ENCODE peak calls at places on chromosomes 16 and 17, in ten cellular contexts. N is lower lobe of right lung, B is ascending aorta, H is astrocyte of the spinal cord, W is cardiac muscle cell, M is Caco-2, G is thyroid gland, Y is fibroblast of lung, S is stomach, V is dorsolateral prefrontal cortex. R is an unnamed sample.

GRCh38 chr17:49730078-49730786 is 22.5 kb upstream of the SLC35B1 start:
- DNase-seq in M (no peak), N (peak), H (peak), W (peak), G (peak), S (peak), B (peak), V (peak), Y (peak), R (peak)

GRCh38 chr17:30236807-30237206 is 1.3 kb upstream of the SLC6A4 start:
- DNase-seq in N (peak), B (peak), M (peak), V (peak), Y (peak), H (peak), S (peak), W (peak), G (peak), R (peak)

GRCh38 chr17:77068915-77069314 is 71.9 kb upstream of the SEC14L1 start:
- DNase-seq in N (no peak), S (no peak), Y (no peak), V (no peak), B (no peak), G (no peak), H (no peak), W (no peak), M (no peak), R (no peak)

GRCh38 chr17:78252701-78253635 is 21.5 kb downstream of the TMEM235 start:
- DNase-seq in V (no peak), M (no peak), S (no peak), G (no peak), H (no peak), W (no peak), N (no peak), Y (no peak), B (no peak), R (no peak)

GRCh38 chr16:56192971-56193936 is 2.0 kb downstream of the GNAO1 start:
- DNase-seq in S (no peak), M (no peak), H (no peak), V (peak), W (no peak), B (no peak), G (no peak), Y (no peak), N (no peak), R (no peak)

GRCh38 chr16:13178318-13178717 is 276.9 kb downstream of the SHISA9 start:
- DNase-seq in M (no peak), B (no peak), H (no peak), S (no peak), G (no peak), V (peak), N (no peak), W (no peak), Y (no peak), R (no peak)

GRCh38 chr16:79601092-79601977 is 798 bp upstream of the MAF start:
- DNase-seq in S (peak), N (peak), G (peak), V (no peak), M (peak), W (peak), H (peak), B (peak), Y (peak), R (peak)

GRCh38 chr17:71142333-71142732 is 973.0 kb downstream of the KCNJ2 start:
- DNase-seq in Y (peak), V (no peak), N (no peak), S (no peak), M (no peak), G (no peak), H (no peak), B (no peak), W (no peak), R (no peak)

GRCh38 chr16:29644973-29645698 is 17.9 kb upstream of the SPN start:
- DNase-seq in W (no peak), M (no peak), V (no peak), S (no peak), H (no peak), B (no peak), N (no peak), Y (no peak), G (no peak), R (no peak)

GRCh38 chr16:69483611-69484010 is 59.2 kb downstream of the CYB5B start:
- DNase-seq in Y (no peak), S (no peak), M (peak), G (no peak), W (no peak), N (no peak), H (no peak), V (no peak), B (no peak), R (no peak)

GRCh38 chr17:32461853-32462617 is 17.7 kb downstream of the PSMD11 start:
- DNase-seq in G (peak), H (peak), S (peak), N (no peak), Y (peak), V (no peak), M (peak), B (no peak), W (peak), R (peak)

GRCh38 chr16:87392823-87393679 is 915 bp downstream of the MAP1LC3B start:
- DNase-seq in N (peak), V (peak), S (peak), M (peak), B (peak), Y (peak), W (peak), H (peak), G (peak), R (peak)

GRCh38 chr17:50381260-50381815 is 8.3 kb downstream of the EME1 start:
- DNase-seq in W (no peak), Y (no peak), S (no peak), V (no peak), H (no peak), M (no peak), B (no peak), N (no peak), G (no peak), R (no peak)

GRCh38 chr17:11241611-11242226 is 706 bp downstream of the SHISA6 start:
- DNase-seq in S (peak), H (no peak), B (no peak), N (peak), V (no peak), W (no peak), M (no peak), G (peak), Y (no peak), R (no peak)

GRCh38 chr16:71895679-71896385 is 501 bp downstream of the IST1 start:
- DNase-seq in Y (peak), W (peak), V (no peak), H (peak), G (peak), S (peak), B (no peak), M (peak), N (peak), R (peak)

GRCh38 chr17:8820311-8821010 is 21.3 kb upstream of the MFSD6L start:
- DNase-seq in G (no peak), B (peak), M (no peak), S (no peak), H (no peak), V (no peak), N (no peak), Y (peak), W (no peak), R (no peak)

GRCh38 chr17:58337600-58338453 is 9.2 kb upstream of the TSPOAP1 start:
- DNase-seq in H (peak), N (peak), Y (peak), W (peak), S (peak), M (peak), V (peak), B (peak), G (peak), R (peak)

GRCh38 chr17:39098474-39099090 is 52.9 kb downstream of the PLXDC1 start:
- DNase-seq in W (no peak), V (no peak), N (no peak), G (no peak), H (no peak), B (no peak), Y (no peak), S (no peak), M (no peak), R (no peak)

GRCh38 chr17:33154869-33155455 is 138.1 kb downstream of the ASIC2 start:
- DNase-seq in B (no peak), N (no peak), V (no peak), W (no peak), Y (no peak), H (no peak), M (no peak), S (no peak), G (no peak), R (no peak)

GRCh38 chr17:50918071-50918932 is 52.1 kb upstream of the TOB1 start:
- DNase-seq in S (peak), Y (no peak), W (no peak), N (no peak), V (no peak), M (no peak), G (no peak), H (no peak), B (no peak), R (no peak)

GRCh38 chr16:9372934-9373890 is 281.8 kb downstream of the HAPSTR1 start:
- DNase-seq in Y (no peak), N (no peak), M (no peak), S (no peak), H (no peak), B (no peak), V (peak), G (no peak), W (no peak), R (no peak)

GRCh38 chr16:19410435-19411153 is 7.1 kb upstream of the TMC5 start:
- DNase-seq in W (peak), V (peak), H (no peak), B (no peak), M (peak), S (peak), N (peak), Y (no peak), G (peak), R (no peak)

GRCh38 chr17:28978565-28978964 is 27.2 kb upstream of the PHF12 start:
- DNase-seq in N (no peak), G (no peak), W (no peak), B (no peak), S (no peak), H (no peak), M (no peak), V (no peak), Y (no peak), R (no peak)

GRCh38 chr16:4322121-4323035 is 6.5 kb downstream of the GLIS2 start:
- DNase-seq in N (no peak), V (no peak), M (no peak), B (no peak), H (no peak), G (peak), Y (no peak), W (no peak), S (no peak), R (no peak)

GRCh38 chr17:4101127-4101798 is 41.6 kb downstream of the ZZEF1 start:
- DNase-seq in S (no peak), W (peak), M (no peak), H (peak), N (no peak), Y (peak), G (no peak), V (no peak), B (no peak), R (peak)

GRCh38 chr16:19119564-19119963 is 5.8 kb downstream of the ITPRIPL2 start:
- DNase-seq in G (no peak), M (no peak), Y (peak), H (peak), V (no peak), B (no peak), W (peak), N (no peak), S (no peak), R (peak)

GRCh38 chr16:87581867-87582220 is 20.5 kb upstream of the JPH3 start:
- DNase-seq in N (no peak), B (peak), M (peak), V (no peak), S (peak), Y (peak), H (peak), G (peak), W (peak), R (peak)

GRCh38 chr17:28842282-28843012 is at the start of gene FAM222B:
- DNase-seq in M (peak), B (peak), N (peak), H (peak), V (peak), Y (peak), S (peak), W (peak), G (peak), R (peak)

GRCh38 chr16:4412854-4413253 is 3.5 kb downstream of the CORO7 start:
- DNase-seq in N (no peak), V (no peak), H (no peak), M (no peak), G (no peak), B (no peak), Y (no peak), W (no peak), S (no peak), R (no peak)

GRCh38 chr17:78986048-78986648 is 6.4 kb upstream of the LGALS3BP start:
- DNase-seq in Y (peak), N (no peak), H (peak), V (no peak), G (no peak), M (no peak), B (no peak), S (peak), W (peak), R (peak)

GRCh38 chr17:69908599-69909368 is 166.2 kb upstream of the KCNJ16 start:
- DNase-seq in H (no peak), Y (no peak), V (no peak), B (no peak), N (no peak), M (no peak), G (no peak), W (no peak), S (no peak), R (no peak)

GRCh38 chr16:86296263-86296662 is 214.1 kb upstream of the FOXF1 start:
- DNase-seq in B (no peak), V (no peak), Y (no peak), S (no peak), W (no peak), M (no peak), G (no peak), N (no peak), H (no peak), R (no peak)

GRCh38 chr17:5838661-5839300 is 231.4 kb upstream of the WSCD1 start:
- DNase-seq in G (no peak), M (no peak), W (no peak), H (no peak), S (no peak), B (no peak), V (peak), N (no peak), Y (no peak), R (no peak)

GRCh38 chr17:49360796-49361128 is 1.3 kb downstream of the ZNF652 start:
- DNase-seq in S (no peak), M (peak), H (no peak), W (no peak), Y (no peak), B (peak), G (peak), N (no peak), V (no peak), R (no peak)

GRCh38 chr17:58534901-58535421 is 20.5 kb upstream of the MTMR4 start:
- DNase-seq in M (no peak), N (no peak), W (peak), H (peak), Y (peak), B (no peak), V (no peak), G (no peak), S (no peak), R (peak)

GRCh38 chr16:662095-662494 is 5.8 kb upstream of the RHOT2 start:
- DNase-seq in W (no peak), H (no peak), Y (no peak), B (no peak), N (no peak), M (no peak), G (no peak), S (no peak), V (no peak), R (no peak)

GRCh38 chr16:661184-661821 is 6.6 kb upstream of the RHOT2 start:
- DNase-seq in B (no peak), V (no peak), S (no peak), M (no peak), G (no peak), H (no peak), Y (no peak), N (no peak), W (no peak), R (no peak)

GRCh38 chr16:659618-660017 is 8.3 kb upstream of the RHOT2 start:
- DNase-seq in N (no peak), B (no peak), W (no peak), G (no peak), V (no peak), H (no peak), Y (no peak), S (no peak), M (no peak), R (no peak)

GRCh38 chr16:660132-660458 is 7.8 kb upstream of the RHOT2 start:
- DNase-seq in W (no peak), M (no peak), Y (no peak), H (no peak), V (no peak), S (no peak), G (no peak), B (no peak), N (no peak), R (no peak)

GRCh38 chr16:660459-661183 is 7.3 kb upstream of the RHOT2 start:
- DNase-seq in Y (peak), M (no peak), B (peak), W (peak), H (peak), N (peak), S (peak), G (peak), V (peak), R (peak)
- H3K4me3 ChIP-seq in Y (no peak), M (no peak), B (peak), W (no peak), H (no peak), N (peak), S (peak), G (no peak), V (peak), R (no peak)

GRCh38 chr17:65093930-65094329 is 37.4 kb upstream of the GNA13 start:
- DNase-seq in G (no peak), S (no peak), Y (no peak), B (no peak), V (no peak), M (no peak), N (no peak), W (no peak), H (no peak), R (no peak)
- TF ChIP-seq CTCF in G (no peak), S (no peak), Y (peak), B (no peak), V (no peak), M (peak), N (no peak), W (no peak), H (peak), R (peak)

GRCh38 chr17:42184717-42185496 is at the start of gene HCRT:
- DNase-seq in V (no peak), N (no peak), M (no peak), G (no peak), S (no peak), B (no peak), H (no peak), W (no peak), Y (no peak), R (no peak)
- H3K4me3 ChIP-seq in V (peak), N (peak), M (peak), G (peak), S (peak), B (peak), H (peak), W (peak), Y (no peak), R (no peak)

GRCh38 chr17:79987890-79988162 is 47.8 kb downstream of the TBC1D16 start:
- DNase-seq in H (no peak), B (no peak), M (no peak), N (no peak), S (no peak), Y (no peak), W (no peak), V (no peak), G (no peak), R (no peak)

GRCh38 chr17:79989106-79989835 is 46.4 kb downstream of the TBC1D16 start:
- DNase-seq in Y (no peak), G (no peak), W (no peak), N (no peak), H (no peak), S (no peak), V (no peak), B (no peak), M (no peak), R (no peak)

GRCh38 chr17:79987187-79987889 is 48.3 kb downstream of the TBC1D16 start:
- DNase-seq in N (peak), S (no peak), M (peak), W (no peak), Y (peak), B (no peak), V (no peak), H (peak), G (no peak), R (no peak)

GRCh38 chr17:79986441-79987186 is 49.1 kb downstream of the TBC1D16 start:
- DNase-seq in G (no peak), H (peak), M (peak), N (peak), Y (peak), V (no peak), S (no peak), W (peak), B (no peak), R (peak)

DNA sequence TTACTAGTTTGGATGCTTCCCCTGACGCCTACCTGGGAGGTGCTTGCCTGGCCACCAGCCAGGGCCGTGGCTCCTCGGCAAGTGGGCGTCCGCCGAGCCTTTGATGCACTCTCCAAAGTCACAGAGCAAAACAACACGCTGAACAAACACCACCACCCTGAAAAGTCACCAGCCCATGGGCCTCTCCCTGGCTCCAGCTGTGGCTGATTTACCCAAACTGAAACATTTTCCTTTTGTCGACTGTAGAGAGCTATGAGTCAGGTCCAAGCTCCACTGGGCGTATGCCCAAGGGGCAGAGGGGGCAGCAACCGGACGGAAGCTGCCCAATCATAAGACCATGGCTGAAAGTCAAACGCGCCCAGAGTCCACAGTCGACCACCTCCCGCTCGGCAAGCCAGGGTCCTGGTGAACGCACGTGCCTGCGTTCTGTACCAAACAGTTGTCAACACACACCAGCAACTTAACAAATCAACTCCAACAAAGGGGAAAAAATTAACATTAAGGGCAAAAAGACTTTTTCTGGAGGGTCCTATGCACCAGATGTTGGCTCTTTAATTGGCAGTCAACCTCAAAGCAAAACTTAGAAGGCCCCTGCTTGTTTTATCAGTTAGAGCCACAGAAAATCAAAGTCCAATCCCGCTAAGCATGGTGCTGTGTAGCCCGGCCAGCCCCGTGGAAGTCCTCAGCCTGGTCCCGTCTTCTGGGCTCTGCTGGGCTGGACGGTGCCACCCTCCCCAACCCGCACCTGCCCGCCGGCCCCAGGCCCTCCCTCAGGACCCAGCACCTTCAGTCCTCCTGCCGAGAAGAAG is 47.3 kb downstream of the TBC1D16 start:
- DNase-seq in B (no peak), H (peak), W (peak), N (peak), G (peak), S (peak), V (no peak), Y (peak), M (peak), R (peak)
- TF ChIP-seq CTCF in B (no peak), H (no peak), W (no peak), N (no peak), G (no peak), S (no peak), V (no peak), Y (no peak), M (no peak), R (no peak)

DNA sequence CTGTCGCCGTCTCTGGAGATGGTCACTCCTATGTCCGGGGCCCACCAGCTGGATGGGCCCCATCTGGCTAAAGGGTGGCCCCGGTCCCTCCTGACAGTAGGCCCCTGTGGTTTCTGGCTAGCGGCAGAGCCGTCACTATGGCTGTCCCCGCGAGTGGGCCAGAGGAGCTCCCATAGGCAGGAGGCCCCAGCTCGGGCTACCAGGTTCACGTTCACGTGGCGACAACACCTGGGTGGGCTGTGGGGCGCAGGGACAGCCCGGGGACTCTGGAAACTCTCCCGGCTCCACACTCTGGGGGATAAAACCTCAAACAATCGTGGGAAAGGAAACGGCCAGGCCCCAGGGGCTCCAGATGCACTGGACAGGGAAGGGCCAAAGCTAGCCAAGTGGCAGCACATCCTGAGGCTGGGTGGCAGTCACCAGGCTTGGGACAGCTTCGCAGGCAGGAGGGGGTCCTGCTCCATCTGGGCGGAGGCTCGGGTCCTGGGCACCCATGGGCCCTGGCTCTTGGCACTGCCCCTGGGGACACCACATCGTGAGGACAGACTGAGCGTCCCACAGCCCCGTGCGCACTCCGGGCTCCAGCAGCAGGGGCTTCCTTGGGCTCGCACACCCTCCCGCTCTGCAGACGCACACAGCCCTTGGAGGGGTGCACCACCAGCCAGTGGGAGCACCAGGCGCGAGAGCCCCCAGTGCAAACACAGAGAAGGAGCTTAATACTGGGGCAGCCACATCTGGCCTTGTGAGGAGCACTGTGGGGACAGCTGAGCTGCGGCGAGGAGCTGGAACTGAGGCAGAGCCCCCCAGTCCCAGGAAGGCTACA is 4.5 kb downstream of the RNF166 start:
- DNase-seq in G (no peak), Y (no peak), V (no peak), W (no peak), S (no peak), H (no peak), M (no peak), B (no peak), N (no peak), R (no peak)
- H3K4me3 ChIP-seq in G (no peak), Y (no peak), V (no peak), W (no peak), S (peak), H (no peak), M (no peak), B (peak), N (peak), R (no peak)

GRCh38 chr17:43822566-43823190 is 10.3 kb downstream of the MPP3 start:
- DNase-seq in Y (no peak), G (no peak), H (no peak), M (no peak), W (peak), B (no peak), S (no peak), V (no peak), N (no peak), R (peak)
- TF ChIP-seq CTCF in Y (no peak), G (no peak), H (no peak), M (no peak), W (no peak), B (no peak), S (no peak), V (no peak), N (no peak), R (no peak)